ENCODE peak calls at places on chromosomes 12 and 14, in nine cellular contexts. C is pancreas; F is Calu3; R is AG10803; M is BE2C; X is lower leg skin; J is fibroblast of the aortic adventitia; N is RWPE1; G is CD8-positive, alpha-beta T cell. Z is an unnamed sample.

GRCh38 chr12:66633676-66634075 is 45.2 kb downstream of the GRIP1 start:
- DNase-seq in C (no peak), F (peak), R (peak), M (no peak), X (no peak), J (peak), N (peak), G (no peak), Z (no peak)

GRCh38 chr14:70317091-70317968 is 42.2 kb downstream of the COX16 start:
- DNase-seq in C (peak), F (no peak), R (no peak), M (no peak), X (no peak), J (no peak), N (no peak), G (no peak), Z (no peak)

GRCh38 chr14:103522649-103523582 is at the start of gene CKB:
- DNase-seq in C (peak), F (peak), R (peak), M (peak), X (peak), J (peak), N (peak), G (no peak), Z (peak)

GRCh38 chr12:89016970-89017778 is 335.1 kb downstream of the DUSP6 start:
- DNase-seq in C (no peak), F (peak), R (peak), M (peak), X (no peak), J (peak), N (peak), G (no peak), Z (peak)

GRCh38 chr14:102262894-102263462 is 42.0 kb downstream of the MOK start:
- DNase-seq in C (no peak), F (peak), R (no peak), M (peak), X (no peak), J (peak), N (peak), G (no peak), Z (peak)

GRCh38 chr12:106586803-106587684 is 4.2 kb downstream of the RFX4 start:
- DNase-seq in C (peak), F (peak), R (no peak), M (no peak), X (no peak), J (no peak), N (no peak), G (no peak), Z (peak)

GRCh38 chr14:43894534-43894933 is 612.5 kb downstream of the FSCB start:
- DNase-seq in C (no peak), F (no peak), R (no peak), M (no peak), X (no peak), J (no peak), N (no peak), G (no peak), Z (no peak)

GRCh38 chr12:33669349-33669748 is 229.7 kb upstream of the SYT10 start:
- DNase-seq in C (no peak), F (no peak), R (no peak), M (no peak), X (no peak), J (no peak), N (no peak), G (no peak), Z (no peak)

GRCh38 chr14:63435204-63435603 is 108.0 kb downstream of the PPP2R5E start:
- DNase-seq in C (no peak), F (no peak), R (no peak), M (no peak), X (no peak), J (no peak), N (no peak), G (no peak), Z (no peak)

GRCh38 chr12:104351023-104351983 is 47.8 kb downstream of the EID3 start:
- DNase-seq in C (no peak), F (no peak), R (no peak), M (no peak), X (peak), J (no peak), N (no peak), G (no peak), Z (no peak)

GRCh38 chr12:24363177-24363754 is 413.8 kb upstream of the SOX5 start:
- DNase-seq in C (no peak), F (peak), R (no peak), M (peak), X (no peak), J (no peak), N (no peak), G (no peak), Z (no peak)

GRCh38 chr14:32203928-32204357 is 874 bp upstream of the RNU6-8 start:
- DNase-seq in C (no peak), F (peak), R (no peak), M (no peak), X (no peak), J (peak), N (no peak), G (peak), Z (peak)

GRCh38 chr14:77303417-77304156 is 17.1 kb downstream of the POMT2 start:
- DNase-seq in C (no peak), F (peak), R (peak), M (no peak), X (no peak), J (peak), N (peak), G (no peak), Z (no peak)

GRCh38 chr12:92927436-92928116 is 1.5 kb downstream of the EEA1 start:
- DNase-seq in C (no peak), F (no peak), R (peak), M (no peak), X (no peak), J (peak), N (peak), G (no peak), Z (no peak)

GRCh38 chr12:100826323-100826722 is 31.7 kb downstream of the ANO4 start:
- DNase-seq in C (no peak), F (peak), R (peak), M (no peak), X (no peak), J (peak), N (peak), G (no peak), Z (peak)

GRCh38 chr12:47800582-47800981 is 19.1 kb downstream of the HDAC7 start:
- DNase-seq in C (no peak), F (no peak), R (no peak), M (no peak), X (no peak), J (no peak), N (no peak), G (no peak), Z (no peak)

GRCh38 chr12:47801904-47802246 is 17.8 kb downstream of the HDAC7 start:
- DNase-seq in C (no peak), F (no peak), R (no peak), M (no peak), X (no peak), J (no peak), N (no peak), G (no peak), Z (no peak)

GRCh38 chr12:47801170-47801903 is 18.4 kb downstream of the HDAC7 start:
- DNase-seq in C (no peak), F (no peak), R (no peak), M (no peak), X (no peak), J (no peak), N (no peak), G (no peak), Z (no peak)

GRCh38 chr12:47803196-47803875 is 16.4 kb downstream of the HDAC7 start:
- DNase-seq in C (no peak), F (no peak), R (no peak), M (no peak), X (no peak), J (no peak), N (no peak), G (no peak), Z (no peak)

GRCh38 chr12:47802312-47802711 is 17.4 kb downstream of the HDAC7 start:
- DNase-seq in C (no peak), F (no peak), R (no peak), M (no peak), X (no peak), J (no peak), N (no peak), G (no peak), Z (no peak)
- TF ChIP-seq CTCF in C (no peak), F (no peak), R (peak), M (peak), X (no peak), J (peak), N (no peak), G (peak), Z (peak)

DNA sequence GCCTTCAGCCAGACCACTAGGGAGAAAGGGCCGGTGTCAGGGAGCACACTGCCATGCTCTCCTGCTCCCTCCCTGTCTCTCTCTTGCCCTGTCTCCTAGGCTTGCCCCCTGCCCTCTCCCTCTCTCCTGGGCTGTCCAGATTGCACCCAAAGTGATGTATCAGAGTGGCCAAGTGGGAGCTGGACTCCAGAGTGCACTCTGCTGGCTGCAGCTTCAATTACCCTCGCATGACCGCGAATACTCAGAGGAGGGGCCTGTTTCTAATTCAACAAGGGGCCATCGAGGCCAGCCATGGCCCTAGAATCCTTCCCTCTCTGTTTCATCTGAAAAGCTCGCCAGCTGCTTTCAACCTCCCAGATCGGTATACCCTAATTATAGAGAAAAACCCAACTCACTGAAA is 206.4 kb upstream of the FKBP4 start:
- DNase-seq in C (no peak), F (no peak), R (no peak), M (no peak), X (no peak), J (no peak), N (no peak), G (no peak), Z (no peak)
- TF ChIP-seq CTCF in C (no peak), F (no peak), R (no peak), M (no peak), X (no peak), J (no peak), N (no peak), G (no peak), Z (no peak)

DNA sequence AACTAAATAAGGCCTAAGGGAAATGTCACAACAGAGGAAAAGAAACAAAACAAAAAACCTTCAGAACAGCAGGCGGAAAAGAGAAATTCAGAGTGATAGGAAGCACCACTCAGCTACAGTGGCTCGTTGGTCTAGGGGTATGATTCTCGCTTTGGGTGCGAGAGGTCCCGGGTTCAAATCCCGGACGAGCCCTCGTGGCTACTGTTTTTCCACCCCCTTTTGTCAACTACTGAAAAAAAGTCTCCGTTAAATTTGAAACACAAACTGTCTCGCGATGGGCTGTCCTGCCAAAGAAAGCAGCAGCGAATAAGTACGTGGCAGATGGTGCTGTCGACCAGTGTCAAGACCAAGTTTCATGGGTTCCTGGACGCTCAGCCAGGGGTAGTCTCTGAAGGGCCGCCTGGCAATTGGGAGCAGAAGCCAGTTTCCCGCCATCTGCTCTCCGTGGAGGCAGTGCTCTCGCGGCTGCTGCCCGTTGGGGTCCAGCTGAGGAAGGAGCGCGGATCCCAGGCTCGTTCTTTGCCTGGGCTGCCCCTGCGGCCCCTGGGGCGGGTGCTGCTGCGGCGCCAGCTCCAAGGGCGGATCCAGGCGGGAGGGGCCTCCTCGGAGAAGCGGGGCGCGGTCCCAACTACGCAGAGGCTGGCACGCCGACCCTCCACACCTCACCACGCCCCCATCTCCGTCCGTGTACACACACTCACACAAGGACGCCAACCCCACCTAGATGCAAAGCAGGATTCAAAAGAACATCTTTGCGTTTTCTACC is at the start of gene RNASE4:
- DNase-seq in C (peak), F (peak), R (peak), M (peak), X (peak), J (peak), N (peak), G (peak), Z (peak)
- TF ChIP-seq CTCF in C (no peak), F (no peak), R (no peak), M (no peak), X (peak), J (no peak), N (no peak), G (no peak), Z (no peak)

DNA sequence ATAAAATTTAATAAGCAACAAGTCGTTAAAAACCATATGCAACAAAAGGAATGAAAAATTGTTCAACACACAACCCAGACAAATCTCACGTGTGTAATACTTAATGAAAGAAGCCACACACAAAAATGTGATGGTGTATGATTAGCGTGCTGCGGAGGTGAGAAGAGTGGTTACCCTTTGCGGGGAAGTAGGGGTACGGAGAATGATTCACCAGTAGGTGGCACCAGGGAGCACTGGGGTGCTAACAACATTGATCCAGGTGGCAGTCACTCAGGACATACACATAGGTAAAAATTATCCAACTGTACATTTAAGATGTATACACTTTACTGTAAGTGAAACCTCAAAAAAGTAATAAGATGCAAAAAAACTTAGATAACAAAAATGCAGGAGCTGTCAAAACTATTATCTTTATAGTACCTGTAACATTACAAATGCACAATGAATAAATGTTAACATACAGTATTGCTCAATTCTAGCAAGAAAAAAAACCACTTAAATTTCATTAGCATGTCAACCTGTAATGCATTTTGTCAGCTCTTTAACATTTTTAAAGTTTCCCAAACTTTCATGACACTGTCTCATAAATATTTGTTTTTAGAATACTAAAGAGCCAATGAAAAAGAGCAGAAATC is 46.8 kb downstream of the TMCC3 start:
- DNase-seq in C (no peak), F (peak), R (no peak), M (peak), X (no peak), J (peak), N (peak), G (peak), Z (no peak)
- TF ChIP-seq CTCF in C (no peak), F (peak), R (peak), M (peak), X (no peak), J (peak), N (peak), G (peak), Z (peak)